ENCODE peak calls at places on chromosomes 3 and 15, in four cellular contexts. Q is psoas muscle, D is endodermal cell, J is OCI-LY7. W is an unnamed sample.

GRCh38 chr3:197564097-197564843 is 8.5 kb upstream of the BDH1 start:
- DNase-seq in Q (no peak), J (peak; percentile 67), D (no peak), W (no peak)

GRCh38 chr3:72891053-72891855 is 3.4 kb downstream of the GXYLT2 start:
- DNase-seq in D (no peak), J (no peak), Q (no peak), W (no peak)

GRCh38 chr3:114213669-114214541 is 23.5 kb downstream of the ZNF80 start:
- DNase-seq in D (peak; percentile 78), J (peak; percentile 93), Q (peak; percentile 48), W (peak; percentile 92)

GRCh38 chr3:126179825-126180476 is 435 bp downstream of the ALDH1L1 start:
- DNase-seq in D (peak; percentile 89), Q (peak; percentile 90), J (no peak), W (no peak)

GRCh38 chr3:6351752-6352151 is 509.2 kb upstream of the GRM7 start:
- DNase-seq in D (no peak), Q (no peak), J (no peak), W (peak; percentile 72)

GRCh38 chr3:54822206-54822605 is 105.7 kb downstream of the LRTM1 start:
- DNase-seq in J (no peak), D (no peak), Q (no peak), W (no peak)

GRCh38 chr3:151864423-151865101 is 8.9 kb upstream of the SUCNR1 start:
- DNase-seq in D (no peak), J (no peak), Q (no peak), W (no peak)

GRCh38 chr15:88447206-88447605 is 20.0 kb downstream of the MRPL46 start:
- DNase-seq in J (peak; percentile 28), Q (no peak), D (no peak), W (no peak)

GRCh38 chr15:52337198-52337853 is 41.7 kb upstream of the MYO5C start:
- DNase-seq in Q (no peak), J (no peak), D (no peak), W (no peak)

GRCh38 chr15:52334491-52335160 is 39.0 kb upstream of the MYO5C start:
- DNase-seq in D (no peak), J (no peak), Q (no peak), W (no peak)

GRCh38 chr15:52338891-52339290 is 43.3 kb upstream of the MYO5C start:
- DNase-seq in J (no peak), Q (no peak), D (no peak), W (no peak)

GRCh38 chr15:52337961-52338535 is 42.4 kb upstream of the MYO5C start:
- DNase-seq in D (no peak), Q (no peak), J (no peak), W (no peak)

DNA sequence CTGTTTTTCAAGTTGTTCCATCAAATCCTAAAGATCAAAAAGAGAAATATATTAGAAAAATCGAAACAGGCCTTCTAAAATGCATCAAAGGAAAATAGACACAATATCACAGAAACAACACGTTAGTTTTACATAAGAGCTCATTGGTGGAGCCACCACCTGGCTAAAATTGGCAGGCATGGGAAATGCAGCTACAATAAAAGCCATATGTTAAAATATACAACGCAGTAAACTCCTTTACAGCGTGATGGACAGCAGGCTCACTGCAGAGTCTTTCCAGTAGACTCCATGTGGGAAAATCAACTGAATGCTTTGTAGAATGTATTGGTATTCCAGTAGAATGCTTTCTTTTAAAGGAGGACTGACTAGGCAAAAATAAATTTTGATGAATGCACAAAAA is 40.9 kb upstream of the MYO5C start:
- DNase-seq in J (peak; percentile 48), Q (no peak), D (no peak), W (no peak)
- TF ChIP-seq CTCF in J (peak; percentile 79), Q (no peak), D (peak; percentile 37), W (no peak)

GRCh38 chr15:38518084-38518483 is 46.5 kb downstream of the RASGRP1 start:
- DNase-seq in Q (no peak), D (no peak), J (no peak), W (no peak)

GRCh38 chr15:38520035-38520434 is 44.6 kb downstream of the RASGRP1 start:
- DNase-seq in J (no peak), Q (no peak), D (no peak), W (no peak)

GRCh38 chr15:38524156-38524555 is 40.5 kb downstream of the RASGRP1 start:
- DNase-seq in D (no peak), Q (no peak), J (no peak), W (no peak)

GRCh38 chr15:38522922-38523321 is 41.7 kb downstream of the RASGRP1 start:
- DNase-seq in J (no peak), Q (no peak), D (no peak), W (no peak)

DNA sequence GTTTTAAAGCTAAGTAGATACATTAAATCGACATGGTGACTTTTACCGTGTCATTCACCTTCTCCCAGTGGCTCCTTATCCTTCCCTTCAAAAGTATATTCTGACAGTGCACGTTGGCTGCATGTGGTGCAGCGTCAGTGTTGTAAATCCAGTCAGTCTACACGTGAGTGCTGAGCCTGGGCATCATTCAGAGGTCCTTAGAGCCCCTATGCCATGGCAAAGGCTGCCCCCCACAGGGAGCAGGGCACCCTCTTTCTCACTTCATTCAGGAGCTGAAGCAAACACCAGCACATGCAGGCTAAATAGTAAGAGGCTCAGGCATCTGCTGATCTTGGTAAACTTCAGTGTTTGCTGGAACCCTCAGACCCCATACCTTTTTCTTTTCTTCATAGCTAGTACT is 43.3 kb downstream of the RASGRP1 start:
- DNase-seq in Q (no peak), J (peak; percentile 6), D (no peak), W (no peak)
- TF ChIP-seq CTCF in Q (no peak), J (peak; percentile 26), D (no peak), W (no peak)

GRCh38 chr3:43089081-43089480 is 16.8 kb downstream of the POMGNT2 start:
- DNase-seq in J (no peak), Q (no peak), D (no peak), W (no peak)

GRCh38 chr3:43091481-43091880 is 14.4 kb downstream of the POMGNT2 start:
- DNase-seq in J (no peak), Q (no peak), D (no peak), W (no peak)

GRCh38 chr3:43086460-43087165 is 19.3 kb downstream of the POMGNT2 start:
- DNase-seq in Q (no peak), J (no peak), D (no peak), W (no peak)

GRCh38 chr3:43090238-43090637 is 15.6 kb downstream of the POMGNT2 start:
- DNase-seq in Q (no peak), J (no peak), D (no peak), W (no peak)

GRCh38 chr3:43087249-43087776 is 18.6 kb downstream of the POMGNT2 start:
- DNase-seq in D (peak; percentile 68), J (no peak), Q (no peak), W (peak; percentile 5)
- TF ChIP-seq CTCF in D (peak; percentile 71), J (no peak), Q (no peak), W (no peak)

GRCh38 chr3:32685604-32686185 is 707 bp downstream of the CNOT10 start:
- DNase-seq in Q (no peak), D (no peak), J (no peak), W (peak; percentile 67)

GRCh38 chr3:32681811-32682210 is 3.2 kb upstream of the CNOT10 start:
- DNase-seq in Q (no peak), J (no peak), D (no peak), W (peak; percentile 5)

GRCh38 chr3:32686713-32687112 is 1.7 kb downstream of the CNOT10 start:
- DNase-seq in D (no peak), Q (no peak), J (no peak), W (no peak)

GRCh38 chr3:32684029-32684799 is 774 bp upstream of the CNOT10 start:
- DNase-seq in Q (no peak), J (no peak), D (no peak), W (no peak)

GRCh38 chr3:32684800-32685603 is at the start of gene CNOT10:
- DNase-seq in Q (peak; percentile 97), J (peak; percentile 98), D (peak; percentile 98), W (peak; percentile 97)
- TF ChIP-seq CTCF in Q (peak; percentile 22), J (peak; percentile 25), D (peak; percentile 38), W (no peak)

GRCh38 chr15:41955807-41956525 is 16.4 kb downstream of the EHD4 start:
- DNase-seq in J (no peak), D (peak; percentile 72), Q (no peak), W (no peak)
- TF ChIP-seq CTCF in J (no peak), D (peak; percentile 54), Q (no peak), W (no peak)

DNA sequence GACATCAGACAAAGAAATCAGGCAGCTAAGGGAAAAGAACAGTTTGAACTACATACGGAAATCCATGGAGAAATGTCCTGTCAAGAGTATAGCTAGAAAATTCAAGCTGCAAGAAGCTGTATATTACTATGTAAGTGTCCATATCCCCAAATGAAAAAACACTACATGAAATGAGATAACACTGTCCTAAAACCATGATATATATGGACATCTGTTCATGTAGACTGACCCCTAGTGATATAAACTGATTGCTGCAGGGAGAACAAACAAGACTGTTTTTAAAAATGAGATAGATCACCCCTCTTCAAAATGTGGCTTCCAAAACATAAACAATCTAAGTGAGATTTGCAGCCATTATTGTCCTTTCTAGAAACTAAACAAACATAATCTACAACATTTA is 985.6 kb downstream of the EPHA3 start:
- DNase-seq in D (no peak), J (peak; percentile 10), Q (no peak), W (peak; percentile 3)
- TF ChIP-seq CTCF in D (peak; percentile 81), J (peak; percentile 78), Q (peak; percentile 28), W (peak; percentile 26)

DNA sequence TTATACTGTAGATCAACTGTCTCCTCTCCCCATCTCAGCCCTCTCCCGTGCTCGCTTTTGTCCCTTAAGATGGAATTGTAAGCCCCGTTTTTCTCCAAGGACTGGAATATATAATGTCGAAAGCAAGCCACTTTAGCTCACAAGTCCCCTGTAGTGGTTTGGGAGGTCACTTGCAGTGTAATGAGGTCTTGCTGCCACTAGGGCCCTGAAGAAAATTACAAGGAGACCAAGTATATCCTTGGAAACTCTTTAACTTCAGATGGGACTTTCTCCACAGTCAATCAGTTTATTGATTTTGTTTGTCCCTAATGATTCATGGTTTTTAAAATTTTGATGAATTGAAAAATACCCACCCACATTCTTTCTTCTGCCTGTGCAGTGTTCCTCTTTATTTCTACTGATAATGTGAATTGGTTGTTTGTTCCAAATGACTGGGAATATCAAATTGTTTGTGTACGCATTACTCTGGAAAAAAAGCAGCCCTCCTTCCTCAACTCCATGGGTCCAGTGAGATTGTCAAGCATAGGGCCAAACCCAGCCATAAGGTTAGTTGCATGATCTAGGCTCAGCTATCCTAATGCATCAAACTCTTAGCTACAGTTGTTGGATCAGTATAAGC is 294.8 kb downstream of the MCTP2 start:
- DNase-seq in J (peak; percentile 10), Q (no peak), D (peak; percentile 72), W (no peak)
- TF ChIP-seq CTCF in J (peak; percentile 75), Q (no peak), D (peak; percentile 79), W (peak; percentile 27)

DNA sequence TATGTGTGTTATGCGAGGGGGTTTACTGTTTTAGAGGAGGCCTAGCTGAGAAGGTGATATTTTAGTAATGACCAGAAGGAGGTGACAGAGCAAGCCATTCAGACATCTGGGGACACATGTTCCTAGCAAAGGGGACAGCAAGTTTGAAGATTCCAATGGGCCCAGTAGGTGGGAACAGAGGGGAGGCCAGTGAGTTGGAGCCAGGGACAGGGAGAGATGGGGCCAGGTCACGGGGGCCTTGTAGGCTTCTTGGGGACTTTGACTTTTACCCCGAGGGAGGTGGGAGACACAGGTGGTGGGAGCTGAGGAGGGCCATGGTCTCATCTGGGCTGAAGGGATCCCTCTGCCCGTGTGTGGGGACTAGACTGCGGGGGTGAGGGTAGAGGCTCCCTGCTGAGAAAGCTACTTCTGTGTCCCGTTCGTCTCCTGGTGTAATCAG is 72.5 kb downstream of the MGLL start:
- DNase-seq in J (peak; percentile 47), Q (no peak), D (no peak), W (peak; percentile 75)
- TF ChIP-seq CTCF in J (peak; percentile 68), Q (no peak), D (peak; percentile 60), W (peak; percentile 41)

W was measured in GM12865.